ENCODE peak calls at places on chromosomes 11 and 22, in six cellular contexts. V is neuronal stem cell, L is IMR-90, S is H1, U is mesenchymal stem cell, E is trophoblast cell. A is an unnamed sample.

GRCh38 chr11:83816572-83817187 is 530.5 kb upstream of the CCDC90B start:
- DNase-seq in E (no peak), L (peak), S (no peak), V (peak), U (peak), A (no peak)

GRCh38 chr22:26656896-26657851 is at the start of gene MIAT:
- DNase-seq in S (peak), U (no peak), V (peak), E (no peak), L (peak), A (peak)

GRCh38 chr22:50520826-50521453 is 4.5 kb downstream of the SCO2 start:
- DNase-seq in U (no peak), V (no peak), E (no peak), L (no peak), S (no peak), A (no peak)

GRCh38 chr11:63858628-63859550 is 20.0 kb downstream of the MARK2 start:
- DNase-seq in S (no peak), V (no peak), E (no peak), U (peak), L (peak), A (no peak)

GRCh38 chr11:15818132-15818842 is 538.1 kb downstream of the SOX6 start:
- DNase-seq in L (no peak), S (no peak), E (no peak), V (no peak), U (no peak), A (no peak)

GRCh38 chr22:44386386-44387035 is 73.8 kb upstream of the SHISAL1 start:
- DNase-seq in L (no peak), E (no peak), U (no peak), V (no peak), S (no peak), A (no peak)

GRCh38 chr22:19429950-19430889 is 1.3 kb downstream of the HIRA start:
- DNase-seq in U (peak), S (no peak), E (no peak), L (peak), V (no peak), A (peak)

GRCh38 chr22:40326905-40327735 is 19.2 kb upstream of the ADSL start:
- DNase-seq in E (no peak), S (no peak), L (peak), V (peak), U (peak), A (peak)

GRCh38 chr22:50184541-50185383 is 951 bp upstream of the TRABD start:
- DNase-seq in L (no peak), V (no peak), E (no peak), S (peak), U (no peak), A (no peak)

GRCh38 chr11:790721-791564 is 1.1 kb upstream of the CEND1 start:
- DNase-seq in L (no peak), V (no peak), U (peak), E (no peak), S (peak), A (peak)

GRCh38 chr11:110349109-110349996 is 52.9 kb upstream of the RDX start:
- DNase-seq in U (no peak), V (no peak), L (no peak), S (no peak), E (peak), A (no peak)

GRCh38 chr11:35619754-35620640 is 1.7 kb downstream of the FJX1 start:
- DNase-seq in S (peak), E (no peak), V (peak), L (peak), U (peak), A (peak)

GRCh38 chr22:39254789-39255298 is 10.1 kb upstream of the PDGFB start:
- DNase-seq in S (no peak), E (peak), U (peak), L (peak), V (no peak), A (no peak)

GRCh38 chr11:105573091-105573490 is 36.8 kb upstream of the GRIA4 start:
- DNase-seq in L (peak), U (peak), S (no peak), V (no peak), E (no peak), A (no peak)

DNA sequence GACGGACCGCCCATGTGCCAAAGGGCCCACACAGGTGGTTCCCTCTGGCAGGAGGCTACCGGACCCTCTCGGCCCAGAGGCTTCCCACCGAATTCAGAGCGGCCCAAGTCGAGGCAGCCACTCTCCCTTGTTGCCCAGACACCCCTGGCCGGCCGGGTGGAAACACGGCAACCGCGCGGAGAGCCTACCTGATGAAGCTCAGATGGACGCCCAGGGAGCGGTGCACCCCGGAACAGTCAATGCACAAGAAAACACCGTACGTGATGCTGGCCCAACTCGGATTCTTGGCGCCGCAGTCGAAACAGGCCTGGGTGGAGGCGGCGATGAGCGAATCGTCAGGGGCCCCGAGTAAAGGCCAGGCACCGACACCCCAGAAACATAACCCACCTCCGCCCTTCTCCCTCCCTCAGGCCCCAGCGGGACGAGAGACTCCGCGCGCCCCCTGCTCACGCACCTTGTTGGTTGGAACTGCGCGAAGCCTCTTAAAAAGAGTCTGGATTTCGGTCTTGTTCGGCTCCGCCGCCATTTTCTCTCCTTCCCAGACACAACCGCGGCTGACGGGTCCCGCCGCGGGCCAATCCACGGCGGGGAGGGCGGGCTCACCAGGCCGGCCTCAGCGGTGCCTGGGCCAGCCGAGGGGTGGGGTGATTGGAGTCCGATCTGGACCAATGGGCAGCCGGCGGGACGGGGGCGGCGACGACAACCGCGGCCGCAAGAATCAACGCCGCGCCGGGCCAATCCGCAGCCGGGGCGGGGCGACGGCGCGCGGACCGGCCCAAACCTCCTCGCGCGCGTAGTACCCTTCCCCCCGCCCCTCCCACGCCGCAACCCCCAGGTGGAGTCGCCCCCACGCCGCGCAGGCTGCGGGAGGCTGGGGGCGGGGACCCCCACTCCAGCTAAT is at the start of gene ARFGAP2:
- DNase-seq in L (peak), S (peak), E (peak), V (peak), U (peak), A (peak)
- H4K8ac ChIP-seq in L (peak), S (peak), E (peak), V (peak), U (peak), A (peak)

GRCh38 chr11:3164138-3164539 is 971 bp downstream of the OSBPL5 start:
- DNase-seq in L (no peak), U (no peak), V (no peak), S (no peak), E (no peak), A (peak)
- H3K4me3 ChIP-seq in L (peak), U (peak), V (peak), S (peak), E (peak), A (peak)

GRCh38 chr22:24291538-24292201 is 21.0 kb downstream of the SPECC1L start:
- DNase-seq in S (no peak), E (no peak), V (no peak), U (no peak), L (no peak), A (no peak)

GRCh38 chr22:24289138-24289537 is 18.5 kb downstream of the SPECC1L start:
- DNase-seq in L (peak), E (no peak), V (no peak), U (peak), S (no peak), A (peak)

GRCh38 chr22:24290459-24290858 is 19.8 kb downstream of the SPECC1L start:
- DNase-seq in U (no peak), L (peak), S (no peak), E (no peak), V (no peak), A (no peak)

GRCh38 chr22:24285245-24285644 is 14.6 kb downstream of the SPECC1L start:
- DNase-seq in S (no peak), E (no peak), U (peak), L (peak), V (no peak), A (no peak)

DNA sequence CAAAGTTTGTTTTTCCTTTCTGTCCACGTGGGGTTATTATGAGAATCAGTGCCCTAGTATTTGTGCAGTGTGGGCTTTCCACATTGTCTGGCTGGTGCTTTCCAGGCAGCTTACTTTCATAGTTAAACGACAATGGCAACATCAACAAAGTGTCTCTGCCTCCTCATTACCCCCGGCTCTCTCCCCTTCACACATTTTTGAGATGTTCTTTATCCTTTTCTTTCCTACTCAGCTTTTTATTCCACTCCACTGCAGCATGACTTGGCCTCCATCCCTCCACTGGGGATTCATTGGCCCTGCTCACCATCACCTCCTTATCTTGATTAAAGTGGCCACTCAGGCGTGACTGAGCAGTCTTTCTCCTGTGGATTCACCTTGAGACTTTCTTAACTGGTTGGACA is 19.1 kb downstream of the SPECC1L start:
- DNase-seq in E (no peak), U (peak), S (no peak), V (peak), L (no peak), A (peak)
- H4K8ac ChIP-seq in E (peak), U (no peak), S (no peak), V (no peak), L (peak), A (no peak)

GRCh38 chr11:62104001-62104400 is 19.8 kb upstream of the INCENP start:
- DNase-seq in S (no peak), V (no peak), L (no peak), E (no peak), U (no peak), A (no peak)

GRCh38 chr11:62105611-62106245 is 18.1 kb upstream of the INCENP start:
- DNase-seq in E (no peak), L (peak), V (no peak), U (peak), S (no peak), A (no peak)

GRCh38 chr11:62108017-62108750 is 15.6 kb upstream of the INCENP start:
- DNase-seq in E (peak), L (peak), S (no peak), V (peak), U (peak), A (peak)

GRCh38 chr11:62103141-62103540 is 20.7 kb upstream of the INCENP start:
- DNase-seq in U (no peak), S (no peak), L (no peak), E (no peak), V (no peak), A (no peak)

GRCh38 chr11:62104816-62105610 is 18.8 kb upstream of the INCENP start:
- DNase-seq in E (no peak), U (peak), V (no peak), S (no peak), L (peak), A (no peak)
- H3K4me3 ChIP-seq in E (no peak), U (no peak), V (no peak), S (no peak), L (peak), A (no peak)

GRCh38 chr11:118530180-118530682 is 761 bp upstream of the TMEM25 start:
- DNase-seq in S (peak), V (no peak), L (peak), U (peak), E (no peak), A (no peak)
- H4K8ac ChIP-seq in S (no peak), V (no peak), L (peak), U (peak), E (peak), A (no peak)

GRCh38 chr22:46753761-46754109 is 8.7 kb upstream of the TBC1D22A start:
- DNase-seq in U (no peak), S (no peak), V (no peak), L (no peak), E (no peak), A (no peak)

GRCh38 chr22:46752911-46753310 is 9.5 kb upstream of the TBC1D22A start:
- DNase-seq in U (no peak), L (no peak), V (no peak), E (no peak), S (no peak), A (no peak)

GRCh38 chr22:46752286-46752685 is 10.2 kb upstream of the TBC1D22A start:
- DNase-seq in V (no peak), E (no peak), U (no peak), L (no peak), S (no peak), A (no peak)

GRCh38 chr22:46754110-46754799 is 8.2 kb upstream of the TBC1D22A start:
- DNase-seq in U (peak), L (peak), E (peak), V (no peak), S (no peak), A (no peak)

DNA sequence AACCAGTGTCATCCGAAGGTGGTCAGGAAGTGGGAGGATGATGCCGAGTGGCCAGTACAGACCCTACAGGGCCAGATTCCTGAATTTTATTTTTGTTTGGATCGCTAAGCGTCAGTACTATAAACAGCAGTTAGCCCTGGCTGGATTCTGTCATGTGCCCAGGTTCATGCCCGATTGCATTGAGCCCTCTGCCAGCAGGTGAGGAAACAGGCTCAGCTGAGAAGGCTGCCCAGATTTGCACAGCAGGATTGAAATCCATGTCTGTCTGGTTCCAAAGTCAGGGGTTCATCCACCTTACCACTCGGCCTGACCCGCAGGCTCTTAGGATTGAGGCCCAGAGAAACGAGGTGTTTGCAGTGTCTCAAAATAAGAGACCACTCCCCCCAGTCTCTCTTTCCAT is 9.1 kb upstream of the TBC1D22A start:
- DNase-seq in S (no peak), U (no peak), V (no peak), E (no peak), L (no peak), A (no peak)
- H3K4me3 ChIP-seq in S (no peak), U (no peak), V (no peak), E (no peak), L (no peak), A (no peak)

DNA sequence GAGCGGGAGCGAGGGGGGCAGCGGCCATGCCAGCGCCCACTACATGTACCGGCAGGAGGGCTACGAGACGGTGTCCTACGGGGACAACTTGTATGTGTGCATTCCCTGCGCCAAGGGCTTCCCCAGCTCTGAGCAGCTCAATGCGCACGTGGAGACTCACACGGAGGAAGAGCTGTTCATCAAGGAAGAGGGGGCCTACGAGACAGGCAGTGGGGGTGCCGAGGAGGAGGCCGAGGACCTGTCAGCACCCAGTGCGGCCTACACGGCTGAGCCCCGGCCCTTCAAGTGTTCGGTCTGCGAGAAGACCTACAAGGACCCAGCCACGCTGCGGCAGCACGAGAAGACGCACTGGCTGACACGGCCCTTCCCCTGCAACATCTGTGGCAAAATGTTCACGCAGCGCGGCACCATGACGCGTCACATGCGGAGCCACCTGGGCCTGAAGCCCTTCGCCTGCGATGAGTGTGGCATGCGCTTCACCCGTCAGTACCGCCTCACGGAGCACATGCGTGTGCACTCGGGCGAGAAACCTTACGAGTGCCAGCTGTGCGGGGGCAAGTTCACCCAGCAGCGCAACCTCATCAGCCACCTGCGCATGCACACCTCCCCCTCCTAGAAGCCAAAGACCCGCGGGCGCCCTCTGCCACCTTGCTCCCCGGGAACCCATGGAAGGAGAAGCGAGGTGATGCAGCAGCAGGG is 20.9 kb upstream of the TMEM191C start:
- DNase-seq in L (no peak), U (no peak), E (no peak), V (no peak), S (peak), A (no peak)
- H4K8ac ChIP-seq in L (no peak), U (no peak), E (no peak), V (no peak), S (no peak), A (no peak)